ENCODE peak calls at places on chromosomes 6 and 20, in eight cellular contexts. V is A549, U is astrocyte of the spinal cord, R is HCT116, D is heart right ventricle, W is kidney, B is tibial nerve, E is colonic mucosa. Z is an unnamed sample.

GRCh38 chr6:168417660-168418059 is 23.3 kb upstream of the SMOC2 start:
- DNase-seq in V (no peak), U (no peak), R (no peak), D (peak), W (no peak), B (no peak), E (no peak), Z (no peak)

GRCh38 chr6:130132286-130132701 is 90.5 kb downstream of the SAMD3 start:
- DNase-seq in V (no peak), U (no peak), R (no peak), D (no peak), W (no peak), B (no peak), E (peak), Z (no peak)

GRCh38 chr6:44828780-44829179 is 441.3 kb downstream of the CDC5L start:
- DNase-seq in V (no peak), U (no peak), R (no peak), D (no peak), W (no peak), B (no peak), E (no peak), Z (no peak)

GRCh38 chr20:17895641-17896246 is 72.8 kb downstream of the SNX5 start:
- DNase-seq in V (no peak), U (peak), R (no peak), D (peak), W (peak), B (no peak), E (no peak), Z (peak)

GRCh38 chr6:106087548-106088325 is 1.6 kb downstream of the PRDM1 start:
- DNase-seq in V (no peak), U (peak), R (no peak), D (peak), W (no peak), B (peak), E (no peak), Z (peak)

GRCh38 chr6:14065350-14065749 is 52.2 kb upstream of the CD83 start:
- DNase-seq in V (no peak), U (no peak), R (no peak), D (no peak), W (no peak), B (no peak), E (no peak), Z (no peak)

GRCh38 chr6:130841128-130841728 is 14.0 kb downstream of the SMLR1 start:
- DNase-seq in V (no peak), U (peak), R (no peak), D (no peak), W (no peak), B (no peak), E (no peak), Z (no peak)

GRCh38 chr6:109824105-109824504 is 133.0 kb downstream of the FIG4 start:
- DNase-seq in V (no peak), U (no peak), R (no peak), D (no peak), W (no peak), B (no peak), E (no peak), Z (no peak)

GRCh38 chr20:62418709-62419487 is 8.4 kb downstream of the RBBP8NL start:
- DNase-seq in V (no peak), U (no peak), R (no peak), D (no peak), W (no peak), B (no peak), E (no peak), Z (no peak)

GRCh38 chr6:43386492-43386891 is 17.0 kb upstream of the ZNF318 start:
- DNase-seq in V (no peak), U (no peak), R (no peak), D (no peak), W (no peak), B (no peak), E (no peak), Z (no peak)

GRCh38 chr6:20416567-20417345 is 15.1 kb downstream of the E2F3 start:
- DNase-seq in V (no peak), U (no peak), R (no peak), D (no peak), W (no peak), B (no peak), E (no peak), Z (peak)

GRCh38 chr20:64188071-64188470 is 23.8 kb downstream of the MYT1 start:
- DNase-seq in V (no peak), U (no peak), R (no peak), D (no peak), W (no peak), B (no peak), E (no peak), Z (no peak)

GRCh38 chr6:167932468-167933276 is 64.8 kb upstream of the KIF25 start:
- DNase-seq in V (peak), U (peak), R (no peak), D (no peak), W (no peak), B (no peak), E (peak), Z (peak)

GRCh38 chr6:8047466-8048292 is 16.5 kb downstream of the BLOC1S5 start:
- DNase-seq in V (no peak), U (peak), R (no peak), D (no peak), W (no peak), B (no peak), E (no peak), Z (no peak)

GRCh38 chr6:22784611-22785010 is 215.2 kb downstream of the HDGFL1 start:
- DNase-seq in V (no peak), U (peak), R (no peak), D (no peak), W (no peak), B (no peak), E (no peak), Z (peak)

GRCh38 chr20:62837790-62838458 is 21.1 kb downstream of the COL9A3 start:
- DNase-seq in V (no peak), U (no peak), R (no peak), D (no peak), W (peak), B (peak), E (peak), Z (no peak)

GRCh38 chr6:66926060-66926459 is 1219.0 kb upstream of the EYS start:
- DNase-seq in V (no peak), U (no peak), R (peak), D (no peak), W (no peak), B (no peak), E (no peak), Z (peak)

GRCh38 chr6:111122458-111123286 is 35.4 kb downstream of the SLC16A10 start:
- DNase-seq in V (no peak), U (no peak), R (no peak), D (no peak), W (no peak), B (no peak), E (no peak), Z (no peak)

GRCh38 chr6:56335733-56336132 is 88.4 kb upstream of the COL21A1 start:
- DNase-seq in V (peak), U (peak), R (peak), D (no peak), W (no peak), B (no peak), E (no peak), Z (peak)

GRCh38 chr20:48733296-48733790 is 94.5 kb downstream of the PREX1 start:
- DNase-seq in V (no peak), U (peak), R (no peak), D (no peak), W (no peak), B (no peak), E (no peak), Z (peak)

GRCh38 chr20:22003680-22004079 is 298.2 kb downstream of the PAX1 start:
- DNase-seq in V (no peak), U (no peak), R (no peak), D (no peak), W (no peak), B (no peak), E (no peak), Z (no peak)

GRCh38 chr6:107318100-107318736 is 141.1 kb downstream of the PDSS2 start:
- DNase-seq in V (peak), U (peak), R (peak), D (peak), W (no peak), B (peak), E (peak), Z (peak)

GRCh38 chr6:157761331-157761921 is 61.6 kb upstream of the SNX9 start:
- DNase-seq in V (no peak), U (peak), R (no peak), D (no peak), W (no peak), B (no peak), E (no peak), Z (peak)

GRCh38 chr20:44745560-44746366 is at the start of gene KCNK15:
- DNase-seq in V (no peak), U (no peak), R (no peak), D (peak), W (peak), B (no peak), E (no peak), Z (no peak)

GRCh38 chr6:25083784-25084507 is 148.2 kb upstream of the RIPOR2 start:
- DNase-seq in V (no peak), U (no peak), R (no peak), D (no peak), W (no peak), B (no peak), E (no peak), Z (no peak)

GRCh38 chr20:31605902-31606677 is 1.0 kb downstream of the ID1 start:
- DNase-seq in V (no peak), U (no peak), R (no peak), D (no peak), W (peak), B (no peak), E (peak), Z (no peak)

GRCh38 chr20:38755324-38755910 is 7.2 kb downstream of the ACTR5 start:
- DNase-seq in V (no peak), U (no peak), R (no peak), D (no peak), W (no peak), B (no peak), E (no peak), Z (no peak)

GRCh38 chr6:138410048-138410735 is 6.2 kb downstream of the HEBP2 start:
- DNase-seq in V (no peak), U (peak), R (no peak), D (no peak), W (no peak), B (peak), E (no peak), Z (peak)

GRCh38 chr6:142380626-142381025 is 78.8 kb downstream of the ADGRG6 start:
- DNase-seq in V (no peak), U (no peak), R (no peak), D (no peak), W (no peak), B (no peak), E (no peak), Z (no peak)

GRCh38 chr6:6058054-6058444 is 51.3 kb upstream of the NRN1 start:
- DNase-seq in V (no peak), U (no peak), R (no peak), D (no peak), W (peak), B (no peak), E (no peak), Z (no peak)

GRCh38 chr6:14458669-14459266 is 341.2 kb downstream of the CD83 start:
- DNase-seq in V (no peak), U (peak), R (no peak), D (peak), W (no peak), B (no peak), E (no peak), Z (peak)

GRCh38 chr20:45404438-45404837 is 3.7 kb upstream of the DBNDD2 start:
- DNase-seq in V (no peak), U (no peak), R (no peak), D (no peak), W (no peak), B (no peak), E (no peak), Z (no peak)

GRCh38 chr6:39100358-39100757 is 14.6 kb downstream of the SAYSD1 start:
- DNase-seq in V (no peak), U (no peak), R (no peak), D (no peak), W (no peak), B (no peak), E (no peak), Z (no peak)

GRCh38 chr6:110013396-110013795 is 35.3 kb downstream of the GPR6 start:
- DNase-seq in V (no peak), U (no peak), R (no peak), D (peak), W (no peak), B (no peak), E (no peak), Z (no peak)

GRCh38 chr6:125046107-125046925 is 84.1 kb downstream of the RNF217 start:
- DNase-seq in V (no peak), U (no peak), R (no peak), D (no peak), W (no peak), B (no peak), E (no peak), Z (no peak)

GRCh38 chr20:62765021-62765420 is 31.3 kb upstream of the MRGBP start:
- DNase-seq in V (no peak), U (no peak), R (no peak), D (no peak), W (peak), B (no peak), E (no peak), Z (no peak)

GRCh38 chr20:16526433-16527380 is 46.5 kb downstream of the KIF16B start:
- DNase-seq in V (no peak), U (no peak), R (no peak), D (no peak), W (no peak), B (no peak), E (no peak), Z (no peak)

DNA sequence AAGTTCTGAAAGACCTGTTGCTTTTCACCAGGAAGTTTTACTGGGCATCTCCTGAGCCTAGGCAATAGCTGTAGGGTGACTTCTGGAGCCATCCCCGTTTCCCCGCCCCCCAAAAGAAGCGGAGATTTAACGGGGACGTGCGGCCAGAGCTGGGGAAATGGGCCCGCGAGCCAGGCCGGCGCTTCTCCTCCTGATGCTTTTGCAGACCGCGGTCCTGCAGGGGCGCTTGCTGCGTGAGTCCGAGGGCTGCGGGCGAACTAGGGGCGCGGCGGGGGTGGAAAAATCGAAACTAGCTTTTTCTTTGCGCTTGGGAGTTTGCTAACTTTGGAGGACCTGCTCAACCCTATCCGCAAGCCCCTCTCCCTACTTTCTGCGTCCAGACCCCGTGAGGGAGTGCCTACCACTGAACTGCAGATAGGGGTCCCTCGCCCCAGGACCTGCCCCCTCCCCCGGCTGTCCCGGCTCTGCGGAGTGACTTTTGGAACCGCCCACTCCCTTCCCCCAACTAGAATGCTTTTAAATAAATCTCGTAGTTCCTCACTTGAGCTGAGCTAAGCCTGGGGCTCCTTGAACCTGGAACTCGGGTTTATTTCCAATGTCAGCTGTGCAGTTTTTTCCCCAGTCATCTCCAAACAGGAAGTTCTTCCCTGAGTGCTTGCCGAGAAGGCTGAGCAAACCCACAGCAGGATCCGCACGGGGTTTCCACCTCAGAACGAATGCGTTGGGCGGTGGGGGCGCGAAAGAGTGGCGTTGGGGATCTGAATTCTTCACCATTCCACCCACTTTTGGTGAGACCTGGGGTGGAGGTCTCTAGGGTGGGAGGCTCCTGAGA is at the start of gene HFE:
- DNase-seq in V (peak), U (peak), R (no peak), D (peak), W (peak), B (peak), E (peak), Z (peak)
- TF ChIP-seq CTCF in V (no peak), U (no peak), R (no peak), D (no peak), W (no peak), B (no peak), E (no peak), Z (peak)

GRCh38 chr6:1525364-1526038 is 84.2 kb upstream of the FOXC1 start:
- DNase-seq in V (no peak), U (no peak), R (no peak), D (no peak), W (no peak), B (no peak), E (no peak), Z (no peak)

GRCh38 chr6:1527098-1527497 is 82.6 kb upstream of the FOXC1 start:
- DNase-seq in V (no peak), U (peak), R (no peak), D (peak), W (peak), B (peak), E (peak), Z (peak)

GRCh38 chr6:1526689-1527088 is 83.0 kb upstream of the FOXC1 start:
- DNase-seq in V (no peak), U (no peak), R (no peak), D (peak), W (no peak), B (no peak), E (no peak), Z (no peak)

GRCh38 chr6:1522779-1523178 is 86.9 kb upstream of the FOXC1 start:
- DNase-seq in V (no peak), U (no peak), R (no peak), D (no peak), W (no peak), B (no peak), E (no peak), Z (no peak)

GRCh38 chr6:1524040-1524480 is 85.7 kb upstream of the FOXC1 start:
- DNase-seq in V (peak), U (peak), R (peak), D (peak), W (peak), B (peak), E (peak), Z (peak)
- H3K4me3 ChIP-seq in V (peak), U (no peak), R (no peak), D (peak), W (peak), B (no peak), E (no peak), Z (no peak)

GRCh38 chr6:99330159-99330558 is 19.3 kb downstream of the FAXC start:
- DNase-seq in V (peak), U (peak), R (peak), D (peak), W (no peak), B (peak), E (peak), Z (peak)
- TF ChIP-seq CTCF in V (peak), U (peak), R (peak), D (peak), W (peak), B (peak), E (peak), Z (peak)

GRCh38 chr6:28673417-28673799 is 147.7 kb downstream of the GPX5 start:
- DNase-seq in V (no peak), U (no peak), R (no peak), D (no peak), W (no peak), B (no peak), E (no peak), Z (no peak)
- H3K4me3 ChIP-seq in V (no peak), U (no peak), R (no peak), D (no peak), W (no peak), B (no peak), E (no peak), Z (no peak)

GRCh38 chr6:93163146-93163545 is 256.2 kb downstream of the EPHA7 start:
- DNase-seq in V (no peak), U (no peak), R (no peak), D (no peak), W (no peak), B (no peak), E (no peak), Z (no peak)
- TF ChIP-seq CTCF in V (no peak), U (no peak), R (no peak), D (no peak), W (no peak), B (no peak), E (no peak), Z (no peak)

DNA sequence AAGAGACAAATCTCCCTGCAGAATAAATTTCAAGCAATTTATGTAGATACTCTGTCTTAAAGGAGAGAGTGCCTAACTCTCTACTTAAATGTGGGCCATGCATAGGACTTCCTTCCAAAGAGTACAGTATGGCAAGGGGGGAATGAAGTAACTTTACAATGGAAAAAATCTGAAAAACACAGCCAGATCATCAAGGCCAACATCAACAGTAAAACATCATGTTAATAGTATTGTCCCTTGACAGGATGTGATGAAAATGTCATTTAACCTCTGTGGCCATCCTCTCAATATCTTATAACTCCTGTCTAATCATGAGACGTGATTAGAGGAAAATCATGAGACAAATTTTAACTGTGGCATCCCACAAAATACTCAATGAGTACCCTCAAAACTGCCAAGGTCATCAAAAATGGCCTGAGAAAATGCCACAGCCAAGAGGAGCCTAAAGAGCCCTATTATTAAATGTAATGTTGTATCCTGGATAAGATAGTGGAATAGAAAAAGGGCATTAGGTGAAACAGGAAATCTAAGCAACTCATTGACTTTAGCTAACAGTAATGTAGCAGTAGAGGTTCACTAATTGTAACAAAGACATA is 47.5 kb downstream of the CNBD2 start:
- DNase-seq in V (no peak), U (no peak), R (no peak), D (no peak), W (no peak), B (no peak), E (no peak), Z (no peak)
- H3K4me3 ChIP-seq in V (no peak), U (no peak), R (no peak), D (no peak), W (no peak), B (no peak), E (no peak), Z (no peak)

GRCh38 chr20:4025125-4025524 is 9.8 kb upstream of the RNF24 start:
- DNase-seq in V (no peak), U (no peak), R (no peak), D (no peak), W (no peak), B (no peak), E (no peak), Z (no peak)

GRCh38 chr20:4025679-4026078 is 10.3 kb upstream of the RNF24 start:
- DNase-seq in V (no peak), U (no peak), R (no peak), D (no peak), W (no peak), B (no peak), E (no peak), Z (no peak)

GRCh38 chr20:4022386-4023350 is 7.3 kb upstream of the RNF24 start:
- DNase-seq in V (no peak), U (no peak), R (no peak), D (no peak), W (no peak), B (no peak), E (no peak), Z (no peak)

GRCh38 chr20:4027590-4028265 is 12.4 kb upstream of the RNF24 start:
- DNase-seq in V (no peak), U (no peak), R (no peak), D (no peak), W (no peak), B (no peak), E (no peak), Z (no peak)

GRCh38 chr20:4026093-4026601 is 10.8 kb upstream of the RNF24 start:
- DNase-seq in V (peak), U (peak), R (no peak), D (peak), W (no peak), B (no peak), E (no peak), Z (peak)
- TF ChIP-seq CTCF in V (no peak), U (peak), R (no peak), D (peak), W (peak), B (no peak), E (no peak), Z (peak)

GRCh38 chr6:77368660-77369313 is 94.5 kb downstream of the HTR1B start:
- DNase-seq in V (no peak), U (peak), R (peak), D (peak), W (peak), B (no peak), E (peak), Z (no peak)
- H3K4me3 ChIP-seq in V (no peak), U (peak), R (peak), D (peak), W (peak), B (peak), E (peak), Z (peak)

Z was measured in brain microvascular endothelial cell.